ENCODE peak calls at places on chromosome 11, in nine cellular contexts. Z is NCI-H1417 treated with DMSO at 0.1 percent for 48 hours; H is CMK; I is HAP-1; C is activated CD4-positive, alpha-beta T cell treated with anti-CD3 and anti-CD28 coated beads, Interleukin-2, amount 50 U/mL, for 1 hour; D is RKO; Q is coronary artery; A is LoVo; S is naive thymus-derived CD8-positive, alpha-beta T cell. U is an unnamed sample.

GRCh38 chr11:58067685-58068084 is 36.9 kb downstream of the OR6Q1 start:
- DNase-seq in Z (no peak), H (no peak), I (no peak), C (no peak), D (no peak), Q (no peak), A (no peak), S (no peak), U (no peak)

GRCh38 chr11:46001427-46002049 is 79.1 kb downstream of the LARGE2 start:
- DNase-seq in Z (no peak), H (no peak), I (peak), C (no peak), D (no peak), Q (no peak), A (no peak), S (no peak), U (no peak)

GRCh38 chr11:8018742-8019631 is 31.9 kb downstream of the EIF3F start:
- DNase-seq in Z (no peak), H (no peak), I (peak), C (peak), D (no peak), Q (peak), A (no peak), S (peak), U (peak)

GRCh38 chr11:13902456-13902855 is 60.1 kb upstream of the SPON1 start:
- DNase-seq in Z (no peak), H (no peak), I (no peak), C (no peak), D (no peak), Q (no peak), A (no peak), S (no peak), U (no peak)

GRCh38 chr11:28110839-28111235 is 2.6 kb downstream of the METTL15 start:
- DNase-seq in Z (no peak), H (no peak), I (no peak), C (no peak), D (peak), Q (no peak), A (peak), S (no peak), U (no peak)

GRCh38 chr11:29260939-29261705 is 755.7 kb downstream of the KCNA4 start:
- DNase-seq in Z (no peak), H (no peak), I (no peak), C (no peak), D (peak), Q (no peak), A (peak), S (no peak), U (peak)

GRCh38 chr11:117887431-117888139 is 11.1 kb upstream of the FXYD6 start:
- DNase-seq in Z (peak), H (no peak), I (no peak), C (no peak), D (no peak), Q (peak), A (no peak), S (no peak), U (no peak)

GRCh38 chr11:121870202-121871045 is 245.6 kb downstream of the BLID start:
- DNase-seq in Z (no peak), H (no peak), I (no peak), C (no peak), D (no peak), Q (no peak), A (no peak), S (no peak), U (no peak)

GRCh38 chr11:22875869-22876473 is 15.7 kb upstream of the CCDC179 start:
- DNase-seq in Z (peak), H (peak), I (peak), C (peak), D (peak), Q (no peak), A (peak), S (peak), U (peak)

GRCh38 chr11:74179234-74180126 is 8.4 kb downstream of the PPME1 start:
- DNase-seq in Z (no peak), H (no peak), I (no peak), C (no peak), D (peak), Q (no peak), A (no peak), S (no peak), U (no peak)

GRCh38 chr11:991711-992307 is 44.7 kb downstream of the MUC6 start:
- DNase-seq in Z (no peak), H (no peak), I (no peak), C (no peak), D (no peak), Q (no peak), A (no peak), S (no peak), U (no peak)

GRCh38 chr11:43074810-43075209 is 237.0 kb upstream of the API5 start:
- DNase-seq in Z (no peak), H (no peak), I (no peak), C (no peak), D (no peak), Q (no peak), A (no peak), S (no peak), U (no peak)

GRCh38 chr11:61268588-61269250 is 26.4 kb downstream of the VWCE start:
- DNase-seq in Z (no peak), H (no peak), I (no peak), C (no peak), D (no peak), Q (no peak), A (no peak), S (no peak), U (no peak)

GRCh38 chr11:8596504-8597046 is 2.5 kb upstream of the STK33 start:
- DNase-seq in Z (no peak), H (no peak), I (no peak), C (no peak), D (no peak), Q (no peak), A (no peak), S (no peak), U (no peak)

U was measured in NCI-H460.